ENCODE peak calls at places on chromosomes 7 and 10, in eight cellular contexts. R is Panc1, F is left ventricle myocardium inferior, Q is RWPE1, J is adrenal gland, P is OCI-LY7, K is neural crest cell, T is IMR-90. H is an unnamed sample.

GRCh38 chr10:87845624-87846377 is 17.5 kb downstream of the KLLN start:
- DNase-seq in R (peak), Q (peak), F (no peak), P (no peak), J (no peak), T (peak), K (no peak), H (no peak)

GRCh38 chr7:32206987-32207386 is 136.8 kb upstream of the PDE1C start:
- DNase-seq in P (no peak), T (peak), K (peak), J (no peak), R (no peak), Q (no peak), F (peak), H (no peak)

GRCh38 chr7:99714171-99714570 is 20.8 kb downstream of the CYP3A7 start:
- DNase-seq in P (no peak), R (no peak), F (no peak), T (peak), K (no peak), J (no peak), Q (no peak), H (no peak)

GRCh38 chr10:59745163-59745650 is 8.0 kb downstream of the MRLN start:
- DNase-seq in F (no peak), J (no peak), Q (no peak), P (no peak), T (no peak), K (no peak), R (no peak), H (no peak)

GRCh38 chr10:98172495-98172894 is 38.0 kb downstream of the R3HCC1L start:
- DNase-seq in F (no peak), T (no peak), J (no peak), K (no peak), Q (no peak), R (no peak), P (no peak), H (no peak)

GRCh38 chr10:129694633-129695356 is 227.8 kb downstream of the MGMT start:
- DNase-seq in P (no peak), R (no peak), J (peak), T (no peak), Q (no peak), K (no peak), F (peak), H (no peak)

GRCh38 chr7:131123991-131124629 is 203.6 kb upstream of the MKLN1 start:
- DNase-seq in K (no peak), J (no peak), T (no peak), F (no peak), R (no peak), P (peak), Q (no peak), H (no peak)

GRCh38 chr7:26102176-26102575 is 49.8 kb upstream of the NFE2L3 start:
- DNase-seq in F (no peak), J (no peak), Q (no peak), R (no peak), P (no peak), T (no peak), K (no peak), H (no peak)

GRCh38 chr10:30999084-30999712 is 32.5 kb downstream of the ZNF438 start:
- DNase-seq in K (no peak), Q (no peak), R (no peak), J (peak), F (no peak), T (peak), P (no peak), H (peak)

GRCh38 chr10:43000021-43000411 is 76.9 kb upstream of the RET start:
- DNase-seq in K (no peak), P (no peak), F (no peak), Q (no peak), J (no peak), R (no peak), T (no peak), H (no peak)

GRCh38 chr7:26131056-26131589 is 20.9 kb upstream of the NFE2L3 start:
- DNase-seq in P (no peak), T (no peak), R (no peak), K (no peak), F (no peak), J (no peak), Q (no peak), H (no peak)

GRCh38 chr7:123499211-123499968 is 35.0 kb downstream of the IQUB start:
- DNase-seq in F (no peak), Q (no peak), K (no peak), T (no peak), P (no peak), R (no peak), J (no peak), H (no peak)

GRCh38 chr7:79317728-79318127 is 135.7 kb downstream of the MAGI2 start:
- DNase-seq in F (no peak), P (no peak), Q (peak), K (no peak), R (peak), J (peak), T (peak), H (no peak)

GRCh38 chr10:111076191-111076681 is 593 bp upstream of the ADRA2A start:
- DNase-seq in K (peak), P (peak), F (peak), J (peak), R (peak), T (peak), Q (peak), H (peak)

GRCh38 chr10:67629461-67629971 is 66.5 kb downstream of the CTNNA3 start:
- DNase-seq in K (no peak), J (no peak), F (no peak), T (peak), R (no peak), P (no peak), Q (no peak), H (no peak)

GRCh38 chr10:129744134-129744895 is 219.8 kb downstream of the EBF3 start:
- DNase-seq in Q (no peak), F (no peak), R (no peak), K (no peak), J (no peak), T (no peak), P (no peak), H (no peak)

GRCh38 chr7:140659727-140660396 is 12.9 kb upstream of the ADCK2 start:
- DNase-seq in P (no peak), Q (no peak), F (no peak), T (peak), K (no peak), J (no peak), R (no peak), H (no peak)

GRCh38 chr7:152884321-152884720 is 124.8 kb downstream of the ACTR3B start:
- DNase-seq in J (no peak), F (no peak), P (no peak), Q (no peak), K (no peak), R (no peak), T (no peak), H (no peak)

GRCh38 chr7:135601182-135601581 is 43.5 kb downstream of the NUP205 start:
- DNase-seq in F (no peak), K (no peak), J (no peak), R (no peak), T (peak), P (no peak), Q (no peak), H (no peak)

GRCh38 chr7:102890292-102890970 is 22.4 kb upstream of the LRRC17 start:
- DNase-seq in Q (no peak), F (no peak), K (no peak), T (peak), J (no peak), P (no peak), R (no peak), H (no peak)

GRCh38 chr7:122092964-122093797 is 50.9 kb downstream of the AASS start:
- DNase-seq in K (peak), F (peak), J (peak), T (peak), R (peak), P (peak), Q (peak), H (peak)

GRCh38 chr7:36708765-36709164 is 15.5 kb downstream of the AOAH start:
- DNase-seq in T (no peak), F (no peak), R (no peak), K (no peak), P (no peak), J (no peak), Q (no peak), H (no peak)

GRCh38 chr7:1988533-1988930 is 244.2 kb downstream of the MAD1L1 start:
- DNase-seq in Q (no peak), F (no peak), J (no peak), R (no peak), T (no peak), K (no peak), P (no peak), H (no peak)

GRCh38 chr10:13930123-13930522 is 343.4 kb downstream of the PRPF18 start:
- DNase-seq in K (no peak), F (no peak), Q (no peak), R (no peak), P (no peak), T (no peak), J (no peak), H (no peak)

GRCh38 chr7:41237956-41238355 is 464.9 kb downstream of the INHBA start:
- DNase-seq in R (no peak), K (no peak), F (no peak), J (no peak), Q (no peak), P (no peak), T (no peak), H (no peak)

GRCh38 chr7:41232086-41232485 is 470.8 kb downstream of the INHBA start:
- DNase-seq in F (no peak), P (no peak), Q (no peak), T (peak), J (no peak), K (no peak), R (no peak), H (no peak)
- TF ChIP-seq CTCF in F (no peak), P (no peak), Q (no peak), T (no peak), J (no peak), K (no peak), R (no peak), H (no peak)

GRCh38 chr7:151311294-151311864 is 30.2 kb upstream of the NUB1 start:
- DNase-seq in F (no peak), K (no peak), J (no peak), R (no peak), Q (no peak), P (peak), T (no peak), H (peak)
- TF ChIP-seq CTCF in F (no peak), K (peak), J (no peak), R (peak), Q (peak), P (peak), T (peak), H (peak)

GRCh38 chr10:118737594-118738302 is 17.0 kb downstream of the CACUL1 start:
- DNase-seq in K (no peak), Q (no peak), J (no peak), F (no peak), R (no peak), P (no peak), T (no peak), H (no peak)

GRCh38 chr10:118730699-118731456 is 23.9 kb downstream of the CACUL1 start:
- DNase-seq in P (no peak), R (no peak), K (no peak), T (no peak), J (no peak), F (no peak), Q (no peak), H (no peak)

GRCh38 chr10:118732253-118733194 is 22.2 kb downstream of the CACUL1 start:
- DNase-seq in K (no peak), Q (no peak), F (no peak), J (no peak), R (no peak), P (no peak), T (no peak), H (no peak)

GRCh38 chr10:118735294-118735693 is 19.5 kb downstream of the CACUL1 start:
- DNase-seq in Q (no peak), F (no peak), K (no peak), R (no peak), T (no peak), P (no peak), J (no peak), H (no peak)

GRCh38 chr10:118734477-118734876 is 20.3 kb downstream of the CACUL1 start:
- DNase-seq in R (no peak), T (no peak), Q (no peak), K (no peak), J (no peak), P (no peak), F (no peak), H (no peak)
- TF ChIP-seq CTCF in R (peak), T (peak), Q (no peak), K (peak), J (no peak), P (peak), F (peak), H (no peak)

DNA sequence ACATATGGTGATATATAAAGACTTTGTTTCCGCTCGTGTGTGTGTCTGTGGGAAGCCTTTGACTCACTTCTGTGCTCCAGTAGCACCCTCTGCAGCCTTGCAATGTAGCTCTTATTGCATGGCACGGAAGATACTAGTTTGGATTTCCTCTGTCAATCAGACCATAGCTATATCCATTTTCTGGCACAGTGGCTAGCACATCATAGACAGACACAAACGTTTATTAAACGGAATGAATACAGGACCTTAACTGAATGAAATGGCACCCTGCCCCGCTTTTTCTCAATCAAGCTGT is 124.0 kb upstream of the PTPN20 start:
- DNase-seq in K (no peak), J (peak), F (no peak), T (peak), Q (peak), P (peak), R (no peak), H (peak)
- TF ChIP-seq CTCF in K (no peak), J (no peak), F (peak), T (peak), Q (no peak), P (no peak), R (no peak), H (no peak)

GRCh38 chr10:119919823-119920222 is 27.3 kb downstream of the SEC23IP start:
- DNase-seq in R (no peak), J (no peak), P (no peak), F (no peak), K (no peak), T (no peak), Q (no peak), H (no peak)
- TF ChIP-seq CTCF in R (no peak), J (no peak), P (no peak), F (no peak), K (no peak), T (no peak), Q (no peak), H (no peak)

GRCh38 chr7:91089382-91089963 is 174.8 kb upstream of the FZD1 start:
- DNase-seq in F (no peak), J (peak), R (peak), P (peak), K (peak), Q (peak), T (peak), H (peak)
- TF ChIP-seq CTCF in F (peak), J (peak), R (peak), P (peak), K (peak), Q (peak), T (peak), H (peak)

GRCh38 chr10:101216207-101216607 is 13.1 kb downstream of the LBX1 start:
- DNase-seq in Q (no peak), F (no peak), T (no peak), J (no peak), R (no peak), K (no peak), P (no peak), H (peak)

GRCh38 chr10:101216631-101217425 is 12.4 kb downstream of the LBX1 start:
- DNase-seq in J (no peak), F (no peak), Q (no peak), R (no peak), T (no peak), K (no peak), P (no peak), H (no peak)

GRCh38 chr10:101219137-101219945 is 9.9 kb downstream of the LBX1 start:
- DNase-seq in P (no peak), J (no peak), Q (no peak), K (no peak), R (no peak), T (no peak), F (no peak), H (no peak)

GRCh38 chr10:101218423-101219136 is 10.7 kb downstream of the LBX1 start:
- DNase-seq in T (no peak), F (no peak), J (no peak), P (no peak), K (no peak), R (no peak), Q (no peak), H (no peak)

GRCh38 chr10:101217450-101218281 is 11.6 kb downstream of the LBX1 start:
- DNase-seq in T (peak), J (peak), K (peak), F (no peak), Q (no peak), P (no peak), R (no peak), H (no peak)
- TF ChIP-seq CTCF in T (peak), J (peak), K (peak), F (peak), Q (peak), P (no peak), R (peak), H (no peak)

GRCh38 chr7:56471811-56472210 is 355.6 kb upstream of the NUPR2 start:
- DNase-seq in P (no peak), J (no peak), F (no peak), Q (no peak), R (no peak), K (no peak), T (no peak), H (no peak)
- TF ChIP-seq CTCF in P (no peak), J (no peak), F (no peak), Q (no peak), R (no peak), K (no peak), T (no peak), H (no peak)

H was measured in activated CD8-positive, alpha-beta T cell treated with anti-CD3 and anti-CD28 coated beads for 36 hours.